ENCODE peak calls at places on chromosomes 11 and 22, in four cellular contexts. One of them, this sample, is unnamed.

GRCh38 chr11:102291831-102292230 is 25.5 kb upstream of the BIRC3 start:
- DNase-seq in uterus: no peak
- DNase-seq in activated T-helper 1 cell treated with Interleukin-2 at 50 U/mL for 16 hours: no peak
- DNase-seq in colonic mucosa: no peak
- DNase-seq in this sample: no peak

GRCh38 chr22:42114721-42115120 is 15.9 kb downstream of the CYP2D6 start:
- DNase-seq in uterus: no peak
- DNase-seq in activated T-helper 1 cell treated with Interleukin-2 at 50 U/mL for 16 hours: no peak
- DNase-seq in colonic mucosa: no peak
- DNase-seq in this sample: no peak

GRCh38 chr11:102359372-102359771 is 12.4 kb downstream of the BIRC2 start:
- DNase-seq in uterus: no peak
- DNase-seq in activated T-helper 1 cell treated with Interleukin-2 at 50 U/mL for 16 hours: no peak
- DNase-seq in colonic mucosa: no peak
- DNase-seq in this sample: no peak

GRCh38 chr11:68912254-68912653 is 8.6 kb downstream of the IGHMBP2 start:
- DNase-seq in uterus: no peak
- DNase-seq in activated T-helper 1 cell treated with Interleukin-2 at 50 U/mL for 16 hours: no peak
- DNase-seq in colonic mucosa: no peak
- DNase-seq in this sample: no peak

GRCh38 chr11:114026355-114026754 is 33.2 kb upstream of the ZBTB16 start:
- DNase-seq in uterus: no peak
- DNase-seq in activated T-helper 1 cell treated with Interleukin-2 at 50 U/mL for 16 hours: no peak
- DNase-seq in colonic mucosa: no peak
- DNase-seq in this sample: no peak

GRCh38 chr22:38754247-38755154 is 1.3 kb downstream of the SUN2 start:
- DNase-seq in uterus: peak; percentile 74
- DNase-seq in activated T-helper 1 cell treated with Interleukin-2 at 50 U/mL for 16 hours: no peak
- DNase-seq in colonic mucosa: peak; percentile 74
- DNase-seq in this sample: no peak

GRCh38 chr11:113649311-113649710 is 56.8 kb downstream of the TMPRSS5 start:
- DNase-seq in uterus: no peak
- DNase-seq in activated T-helper 1 cell treated with Interleukin-2 at 50 U/mL for 16 hours: no peak
- DNase-seq in colonic mucosa: no peak
- DNase-seq in this sample: no peak

GRCh38 chr22:42301742-42302102 is 31.3 kb upstream of the TCF20 start:
- DNase-seq in uterus: no peak
- DNase-seq in activated T-helper 1 cell treated with Interleukin-2 at 50 U/mL for 16 hours: no peak
- DNase-seq in colonic mucosa: no peak
- DNase-seq in this sample: no peak

GRCh38 chr22:30667092-30667485 is 586 bp downstream of the DUSP18 start:
- DNase-seq in uterus: no peak
- DNase-seq in activated T-helper 1 cell treated with Interleukin-2 at 50 U/mL for 16 hours: no peak
- DNase-seq in colonic mucosa: peak; percentile 80
- DNase-seq in this sample: no peak

GRCh38 chr11:122193457-122193856 is 77.4 kb upstream of the BLID start:
- DNase-seq in uterus: no peak
- DNase-seq in activated T-helper 1 cell treated with Interleukin-2 at 50 U/mL for 16 hours: no peak
- DNase-seq in colonic mucosa: no peak
- DNase-seq in this sample: no peak

GRCh38 chr22:46945481-46945880 is 183.0 kb downstream of the TBC1D22A start:
- DNase-seq in uterus: no peak
- DNase-seq in activated T-helper 1 cell treated with Interleukin-2 at 50 U/mL for 16 hours: no peak
- DNase-seq in colonic mucosa: peak; percentile 4
- DNase-seq in this sample: no peak

GRCh38 chr11:128735935-128736610 is 42.2 kb downstream of the FLI1 start:
- DNase-seq in uterus: no peak
- DNase-seq in activated T-helper 1 cell treated with Interleukin-2 at 50 U/mL for 16 hours: no peak
- DNase-seq in colonic mucosa: no peak
- DNase-seq in this sample: no peak

GRCh38 chr22:27380826-27381225 is 420.7 kb downstream of the MN1 start:
- DNase-seq in uterus: no peak
- DNase-seq in activated T-helper 1 cell treated with Interleukin-2 at 50 U/mL for 16 hours: no peak
- DNase-seq in colonic mucosa: no peak
- DNase-seq in this sample: no peak

GRCh38 chr11:94067010-94067409 is 45.9 kb downstream of the HEPHL1 start:
- DNase-seq in uterus: no peak
- DNase-seq in activated T-helper 1 cell treated with Interleukin-2 at 50 U/mL for 16 hours: no peak
- DNase-seq in colonic mucosa: no peak
- DNase-seq in this sample: no peak

GRCh38 chr11:106305458-106305857 is 228.0 kb downstream of the AASDHPPT start:
- DNase-seq in uterus: no peak
- DNase-seq in activated T-helper 1 cell treated with Interleukin-2 at 50 U/mL for 16 hours: no peak
- DNase-seq in colonic mucosa: no peak
- DNase-seq in this sample: no peak

GRCh38 chr22:30183861-30184278 is 62.7 kb downstream of the LIF start:
- DNase-seq in uterus: no peak
- DNase-seq in activated T-helper 1 cell treated with Interleukin-2 at 50 U/mL for 16 hours: no peak
- DNase-seq in colonic mucosa: no peak
- DNase-seq in this sample: no peak

GRCh38 chr11:15800121-15800800 is 556.1 kb downstream of the SOX6 start:
- DNase-seq in uterus: no peak
- DNase-seq in activated T-helper 1 cell treated with Interleukin-2 at 50 U/mL for 16 hours: no peak
- DNase-seq in colonic mucosa: peak; percentile 26
- DNase-seq in this sample: no peak

GRCh38 chr11:46446343-46446751 is 54.8 kb upstream of the CHRM4 start:
- DNase-seq in uterus: no peak
- DNase-seq in activated T-helper 1 cell treated with Interleukin-2 at 50 U/mL for 16 hours: no peak
- DNase-seq in colonic mucosa: no peak
- DNase-seq in this sample: no peak

GRCh38 chr11:67056640-67057409 is at the start of gene RHOD:
- DNase-seq in uterus: peak; percentile 50
- DNase-seq in activated T-helper 1 cell treated with Interleukin-2 at 50 U/mL for 16 hours: peak; percentile 27
- DNase-seq in colonic mucosa: peak; percentile 61
- DNase-seq in this sample: peak; percentile 5

GRCh38 chr11:83119216-83119615 is 37.7 kb upstream of the PCF11 start:
- DNase-seq in uterus: no peak
- DNase-seq in activated T-helper 1 cell treated with Interleukin-2 at 50 U/mL for 16 hours: no peak
- DNase-seq in colonic mucosa: no peak
- DNase-seq in this sample: no peak

GRCh38 chr22:49323751-49324415 is 503.8 kb downstream of the BRD1 start:
- DNase-seq in uterus: no peak
- DNase-seq in activated T-helper 1 cell treated with Interleukin-2 at 50 U/mL for 16 hours: no peak
- DNase-seq in colonic mucosa: no peak
- DNase-seq in this sample: no peak

GRCh38 chr11:114280696-114281095 is 15.5 kb upstream of the NNMT start:
- DNase-seq in uterus: peak; percentile 54
- DNase-seq in activated T-helper 1 cell treated with Interleukin-2 at 50 U/mL for 16 hours: no peak
- DNase-seq in colonic mucosa: peak; percentile 59
- DNase-seq in this sample: no peak